ENCODE peak calls at places on chromosomes 1 and 21, in six cellular contexts. C is HL-60; P is stimulated activated CD8-positive, alpha-beta memory T cell treated with anti-CD3 and anti-CD28 coated beads, Interleukin-15, amount 100 ng/mL, for 4 hours; Z is hepatic stellate cell; B is T-helper 9 cell; F is AG04450. J is an unnamed sample.

GRCh38 chr1:160884579-160884978 is 401 bp downstream of the ITLN1 start:
- DNase-seq in P (no peak), C (no peak), B (no peak), F (no peak), Z (no peak), J (no peak)

GRCh38 chr1:162019006-162019405 is 4.7 kb downstream of the OLFML2B start:
- DNase-seq in C (no peak), P (no peak), B (no peak), F (peak), Z (no peak), J (no peak)

GRCh38 chr21:45998276-45998701 is 16.7 kb downstream of the COL6A1 start:
- DNase-seq in F (no peak), Z (no peak), C (no peak), P (no peak), B (no peak), J (no peak)

GRCh38 chr1:39692152-39693064 is 1.2 kb upstream of the HPCAL4 start:
- DNase-seq in B (peak), C (no peak), F (no peak), Z (no peak), P (no peak), J (no peak)

GRCh38 chr1:188050250-188050649 is 1221.5 kb downstream of the PLA2G4A start:
- DNase-seq in B (no peak), C (no peak), P (no peak), Z (no peak), F (no peak), J (no peak)

GRCh38 chr1:228512852-228513243 is 25.7 kb downstream of the RNF187 start:
- DNase-seq in Z (no peak), C (no peak), F (no peak), B (no peak), P (no peak), J (no peak)

GRCh38 chr1:236457775-236458174 is 63.7 kb downstream of the EDARADD start:
- DNase-seq in C (no peak), F (no peak), Z (no peak), P (no peak), B (no peak), J (no peak)

GRCh38 chr1:150389650-150390049 is 25.7 kb downstream of the RPRD2 start:
- DNase-seq in P (no peak), C (no peak), F (no peak), Z (no peak), B (no peak), J (no peak)

GRCh38 chr1:98078586-98078985 is 157.8 kb upstream of the DPYD start:
- DNase-seq in P (no peak), F (no peak), Z (no peak), B (no peak), C (no peak), J (no peak)

GRCh38 chr1:188958461-188959115 is 1519.1 kb downstream of the BRINP3 start:
- DNase-seq in C (no peak), B (no peak), F (peak), Z (no peak), P (no peak), J (no peak)

GRCh38 chr1:211928993-211929637 is 98.6 kb upstream of the LPGAT1 start:
- DNase-seq in C (peak), B (no peak), P (no peak), Z (no peak), F (no peak), J (no peak)

GRCh38 chr1:224273651-224274050 is 56.3 kb downstream of the NVL start:
- DNase-seq in C (no peak), F (peak), B (no peak), Z (peak), P (no peak), J (no peak)

GRCh38 chr1:11787251-11787803 is 18.4 kb downstream of the MTHFR start:
- DNase-seq in C (no peak), Z (peak), P (no peak), B (no peak), F (no peak), J (peak)

GRCh38 chr1:12450090-12450764 is 167.8 kb downstream of the DHRS3 start:
- DNase-seq in P (no peak), C (no peak), Z (no peak), F (no peak), B (no peak), J (no peak)